ENCODE peak calls at places on chromosome 7, in nine cellular contexts. Z, P, O, T, M, B, A, L and J are unnamed samples.

GRCh38 chr7:139659922-139660316 is 117.9 kb downstream of the HIPK2 start:
- DNase-seq in O (no peak), P (no peak), M (no peak), A (no peak), B (no peak), L (no peak), T (no peak), Z (no peak), J (no peak)

GRCh38 chr7:77799078-77799964 is 748 bp downstream of the PHTF2 start:
- DNase-seq in P (peak; percentile 28), A (peak; percentile 36), L (peak; percentile 4), M (peak; percentile 29), Z (peak; percentile 29), B (peak; percentile 63), T (peak; percentile 40), O (peak; percentile 53), J (peak; percentile 42)

GRCh38 chr7:103141753-103142404 is 7.0 kb downstream of the NAPEPLD start:
- DNase-seq in P (no peak), O (no peak), L (no peak), T (peak; percentile 30), Z (peak; percentile 32), M (no peak), B (no peak), A (no peak), J (no peak)

GRCh38 chr7:132654150-132654549 is 77.9 kb upstream of the PLXNA4 start:
- DNase-seq in Z (peak; percentile 20), T (peak; percentile 17), B (no peak), O (no peak), A (no peak), P (peak; percentile 59), M (peak; percentile 8), L (no peak), J (no peak)

GRCh38 chr7:138934401-138934800 is 46.8 kb downstream of the KIAA1549 start:
- DNase-seq in M (no peak), Z (no peak), O (no peak), B (no peak), A (no peak), T (no peak), L (no peak), P (no peak), J (no peak)

GRCh38 chr7:120716306-120716705 is 141.6 kb downstream of the TSPAN12 start:
- DNase-seq in B (no peak), M (no peak), A (no peak), T (no peak), L (no peak), O (no peak), P (no peak), Z (no peak), J (no peak)

GRCh38 chr7:17941171-17941490 is 837 bp upstream of the SNX13 start:
- DNase-seq in A (peak; percentile 26), P (no peak), T (peak; percentile 3), L (no peak), Z (peak; percentile 13), M (peak; percentile 9), O (no peak), B (no peak), J (no peak)

GRCh38 chr7:28853834-28854749 is 104.0 kb downstream of the TRIL start:
- DNase-seq in T (peak; percentile 54), Z (peak; percentile 59), O (peak; percentile 83), B (peak; percentile 88), L (peak; percentile 66), M (peak; percentile 66), P (peak; percentile 92), A (peak; percentile 74), J (peak; percentile 85)

GRCh38 chr7:28102778-28103177 is 77.8 kb downstream of the JAZF1 start:
- DNase-seq in A (peak; percentile 81), M (peak; percentile 48), L (peak; percentile 79), O (no peak), P (no peak), B (no peak), Z (peak; percentile 69), T (peak; percentile 55), J (no peak)

GRCh38 chr7:74006032-74006431 is 21.9 kb upstream of the ELN start:
- DNase-seq in Z (no peak), P (no peak), M (no peak), B (no peak), T (no peak), O (no peak), A (no peak), L (no peak), J (no peak)

GRCh38 chr7:98418271-98418635 is 17.4 kb upstream of the BAIAP2L1 start:
- DNase-seq in T (no peak), A (peak; percentile 29), P (no peak), L (peak; percentile 39), Z (peak; percentile 42), B (no peak), O (no peak), M (peak; percentile 73), J (no peak)

GRCh38 chr7:103063895-103064294 is 10.7 kb downstream of the FBXL13 start:
- DNase-seq in T (no peak), P (no peak), L (no peak), B (no peak), A (no peak), M (no peak), Z (no peak), O (no peak), J (no peak)

GRCh38 chr7:155198901-155199845 is 98.5 kb upstream of the INSIG1 start:
- DNase-seq in O (no peak), A (peak; percentile 14), Z (peak; percentile 38), M (peak; percentile 33), B (no peak), L (peak; percentile 86), T (peak; percentile 19), P (peak; percentile 51), J (no peak)

GRCh38 chr7:44403775-44404174 is 78.4 kb upstream of the CAMK2B start:
- DNase-seq in O (no peak), T (no peak), P (no peak), L (no peak), A (no peak), B (no peak), Z (no peak), M (no peak), J (no peak)

GRCh38 chr7:122674502-122674901 is 24.4 kb downstream of the RNF133 start:
- DNase-seq in P (no peak), Z (peak; percentile 94), T (peak; percentile 62), L (peak; percentile 72), B (no peak), M (no peak), O (no peak), A (peak; percentile 67), J (no peak)

GRCh38 chr7:138072726-138073125 is 3.5 kb upstream of the AKR1D1 start:
- DNase-seq in T (no peak), B (no peak), A (no peak), P (no peak), L (no peak), Z (no peak), O (no peak), M (no peak), J (no peak)

GRCh38 chr7:92945840-92946239 is 109.5 kb upstream of the CDK6 start:
- DNase-seq in B (no peak), A (no peak), Z (no peak), T (no peak), M (no peak), P (no peak), O (no peak), L (no peak), J (no peak)

GRCh38 chr7:44217852-44218402 is 17.1 kb downstream of the YKT6 start:
- DNase-seq in O (no peak), Z (no peak), A (no peak), B (no peak), P (no peak), L (no peak), M (no peak), T (no peak), J (peak; percentile 9)

GRCh38 chr7:14839307-14839706 is 63.2 kb downstream of the DGKB start:
- DNase-seq in L (no peak), A (no peak), T (no peak), P (no peak), O (no peak), Z (no peak), M (no peak), B (no peak), J (no peak)

DNA sequence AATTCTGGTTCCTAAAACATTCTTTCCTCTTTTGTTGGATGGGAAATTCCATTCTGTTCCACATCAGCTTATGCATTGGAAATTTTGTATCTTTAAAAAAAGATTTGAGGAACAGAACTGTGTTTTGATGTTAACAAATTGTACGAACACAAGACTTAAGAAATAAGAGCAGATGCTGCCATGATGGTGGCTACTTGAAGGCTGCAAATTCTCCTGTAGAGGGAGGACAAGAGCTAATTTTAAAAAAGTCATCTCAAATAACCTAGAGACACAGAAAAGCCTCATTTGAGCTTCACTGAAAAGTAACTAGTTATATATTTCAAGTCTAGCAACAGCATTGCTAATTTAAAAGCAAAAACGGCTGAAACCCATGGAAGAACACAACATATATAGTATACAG is 29.8 kb downstream of the NDUFB2 start:
- DNase-seq in A (peak; percentile 18), M (peak; percentile 38), P (no peak), B (no peak), T (peak; percentile 38), O (no peak), L (peak; percentile 6), Z (peak; percentile 41), J (no peak)
- TF ChIP-seq CTCF in A (peak; percentile 26), M (peak; percentile 40), P (peak; percentile 31), B (no peak), T (peak; percentile 44), O (peak; percentile 16), L (peak; percentile 58), Z (peak; percentile 46), J (peak; percentile 24)

GRCh38 chr7:51369746-51370145 is 53.1 kb upstream of the COBL start:
- DNase-seq in L (peak; percentile 28), M (peak; percentile 33), O (no peak), T (peak; percentile 14), B (no peak), P (no peak), Z (peak; percentile 3), A (peak; percentile 46), J (no peak)
- TF ChIP-seq CTCF in L (peak; percentile 54), M (peak; percentile 49), O (peak; percentile 39), T (peak; percentile 29), B (peak; percentile 21), P (peak; percentile 45), Z (peak; percentile 30), A (peak; percentile 38), J (no peak)

GRCh38 chr7:5629941-5630340 is 151.5 kb downstream of the RNF216 start:
- DNase-seq in M (no peak), A (peak; percentile 86), B (no peak), L (peak; percentile 75), O (no peak), P (no peak), T (peak; percentile 43), Z (peak; percentile 81), J (no peak)
- TF ChIP-seq CTCF in M (no peak), A (no peak), B (no peak), L (peak; percentile 31), O (no peak), P (no peak), T (peak; percentile 19), Z (no peak), J (no peak)

DNA sequence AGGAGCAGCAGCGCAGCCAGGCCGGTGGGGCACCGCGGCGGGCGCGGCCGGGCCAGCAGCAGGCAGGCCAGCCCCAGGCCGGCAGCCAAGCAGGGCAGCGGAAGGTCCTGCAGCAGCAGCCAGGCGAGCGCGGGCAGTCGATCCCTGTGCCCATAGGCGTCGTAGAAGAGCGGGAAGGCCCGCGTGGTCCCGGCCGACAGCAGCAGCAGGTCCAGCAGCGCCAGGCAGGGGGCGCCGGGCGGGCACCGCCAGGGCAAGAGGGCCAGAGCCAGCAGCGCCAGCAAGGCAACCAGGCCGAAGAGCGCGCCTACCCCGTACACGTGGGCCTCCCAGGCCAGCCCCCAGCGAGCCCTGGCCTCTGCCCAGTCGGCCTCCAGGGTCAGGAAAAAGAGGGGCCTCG is 8.4 kb upstream of the RBM28 start:
- DNase-seq in Z (peak; percentile 28), T (peak; percentile 59), A (no peak), L (no peak), O (peak; percentile 72), M (peak; percentile 22), B (peak; percentile 73), P (no peak), J (peak; percentile 30)
- TF ChIP-seq CTCF in Z (peak; percentile 52), T (peak; percentile 22), A (no peak), L (peak; percentile 49), O (peak; percentile 50), M (no peak), B (peak; percentile 55), P (no peak), J (peak; percentile 59)